ENCODE peak calls at places on chromosomes 1 and 21, in four cellular contexts. E is tibial nerve, F is stomach, G is Peyer's patch. K is an unnamed sample.

GRCh38 chr1:209434631-209435217 is 148.8 kb upstream of the CAMK1G start:
- DNase-seq in F (no peak), G (no peak), E (no peak), K (no peak)

GRCh38 chr1:231702804-231703203 is 76.2 kb downstream of the DISC1 start:
- DNase-seq in G (no peak), E (no peak), F (no peak), K (no peak)

GRCh38 chr1:154334647-154335350 is 9.5 kb downstream of the ATP8B2 start:
- DNase-seq in E (peak; percentile 77), F (peak; percentile 90), G (peak; percentile 94), K (peak; percentile 88)

GRCh38 chr1:103326595-103326994 is 198.9 kb upstream of the RNPC3 start:
- DNase-seq in G (no peak), F (no peak), E (no peak), K (no peak)

GRCh38 chr1:32895325-32896215 is 5.6 kb downstream of the TMEM54 start:
- DNase-seq in F (no peak), E (no peak), G (no peak), K (no peak)

GRCh38 chr1:221149111-221149510 is 269.9 kb downstream of the HLX start:
- DNase-seq in E (no peak), F (no peak), G (no peak), K (no peak)

GRCh38 chr1:195899762-195900352 is 708.4 kb downstream of the KCNT2 start:
- DNase-seq in E (no peak), F (no peak), G (no peak), K (no peak)

GRCh38 chr21:35340273-35340672 is 291.2 kb upstream of the RUNX1 start:
- DNase-seq in G (no peak), F (peak; percentile 42), E (no peak), K (peak; percentile 16)

GRCh38 chr1:194043984-194044755 is 857.8 kb upstream of the B3GALT2 start:
- DNase-seq in G (no peak), E (no peak), F (no peak), K (no peak)

GRCh38 chr1:202343652-202344349 is 2.1 kb upstream of the UBE2T start:
- DNase-seq in E (no peak), G (no peak), F (no peak), K (peak; percentile 21)

GRCh38 chr1:155300024-155300423 is 1.2 kb downstream of the PKLR start:
- DNase-seq in G (no peak), F (no peak), E (no peak), K (no peak)

GRCh38 chr1:68181165-68181556 is 51.2 kb downstream of the WLS start:
- DNase-seq in E (no peak), G (no peak), F (no peak), K (no peak)

GRCh38 chr1:43376723-43377235 is 9.0 kb upstream of the ELOVL1 start:
- DNase-seq in E (no peak), G (no peak), F (no peak), K (no peak)

GRCh38 chr1:173276922-173277800 is 70.0 kb upstream of the TNFSF4 start:
- DNase-seq in F (no peak), G (no peak), E (no peak), K (no peak)

GRCh38 chr1:115654663-115655306 is 13.0 kb downstream of the VANGL1 start:
- DNase-seq in G (no peak), F (peak; percentile 71), E (no peak), K (no peak)

GRCh38 chr1:118049981-118050380 is 120.4 kb downstream of the WDR3 start:
- DNase-seq in F (no peak), G (no peak), E (no peak), K (no peak)

GRCh38 chr1:160724445-160725242 is 13.0 kb upstream of the CD48 start:
- DNase-seq in E (no peak), F (no peak), G (no peak), K (no peak)

GRCh38 chr1:18736958-18737357 is 106.3 kb downstream of the PAX7 start:
- DNase-seq in F (no peak), E (no peak), G (no peak), K (no peak)

GRCh38 chr1:220818421-220819173 is 31.9 kb downstream of the MTARC1 start:
- DNase-seq in E (no peak), G (no peak), F (no peak), K (no peak)

GRCh38 chr1:2377751-2378440 is 13.5 kb downstream of the MORN1 start:
- DNase-seq in G (no peak), F (no peak), E (no peak), K (no peak)

GRCh38 chr1:209585672-209586071 is 2.2 kb downstream of the CAMK1G start:
- DNase-seq in G (no peak), E (no peak), F (peak; percentile 65), K (peak; percentile 55)

GRCh38 chr21:21463456-21463855 is 465.2 kb downstream of the NCAM2 start:
- DNase-seq in G (no peak), E (no peak), F (no peak), K (no peak)

GRCh38 chr1:10835423-10836421 is 39.3 kb upstream of the CASZ1 start:
- DNase-seq in F (peak; percentile 73), E (no peak), G (no peak), K (peak; percentile 34)

GRCh38 chr1:90510143-90510542 is 207.0 kb downstream of the BARHL2 start:
- DNase-seq in G (no peak), F (no peak), E (no peak), K (no peak)

GRCh38 chr1:29713857-29714256 is 477.5 kb downstream of the PTPRU start:
- DNase-seq in G (no peak), E (no peak), F (no peak), K (no peak)

GRCh38 chr1:7940745-7941436 is at the start of gene TNFRSF9:
- DNase-seq in E (no peak), F (peak; percentile 29), G (no peak), K (peak; percentile 64)

GRCh38 chr21:42475526-42476492 is 20.2 kb downstream of the RSPH1 start:
- DNase-seq in E (no peak), F (peak; percentile 23), G (peak; percentile 10), K (no peak)

GRCh38 chr1:230758705-230759354 is 11.6 kb downstream of the CAPN9 start:
- DNase-seq in G (no peak), F (no peak), E (no peak), K (no peak)

GRCh38 chr1:62989497-62989896 is 205.6 kb downstream of the ATG4C start:
- DNase-seq in G (no peak), F (no peak), E (no peak), K (peak; percentile 4)

GRCh38 chr1:47751188-47751587 is 246.0 kb downstream of the TRABD2B start:
- DNase-seq in E (no peak), G (no peak), F (no peak), K (no peak)

GRCh38 chr1:9651565-9652378 is at the start of gene PIK3CD:
- DNase-seq in E (no peak), G (peak; percentile 54), F (no peak), K (no peak)
- TF ChIP-seq CTCF in E (no peak), G (no peak), F (no peak), K (no peak)

GRCh38 chr1:58815680-58816071 is 31.8 kb upstream of the JUN start:
- DNase-seq in G (peak; percentile 34), F (no peak), E (no peak), K (peak; percentile 50)

GRCh38 chr1:58816747-58817221 is 32.9 kb upstream of the JUN start:
- DNase-seq in G (no peak), E (no peak), F (no peak), K (no peak)

GRCh38 chr1:58814251-58815068 is 30.6 kb upstream of the JUN start:
- DNase-seq in G (peak; percentile 38), E (peak; percentile 28), F (peak; percentile 86), K (peak; percentile 83)

GRCh38 chr1:58815069-58815679 is 31.3 kb upstream of the JUN start:
- DNase-seq in E (peak; percentile 67), F (peak; percentile 92), G (peak; percentile 77), K (peak; percentile 93)

DNA sequence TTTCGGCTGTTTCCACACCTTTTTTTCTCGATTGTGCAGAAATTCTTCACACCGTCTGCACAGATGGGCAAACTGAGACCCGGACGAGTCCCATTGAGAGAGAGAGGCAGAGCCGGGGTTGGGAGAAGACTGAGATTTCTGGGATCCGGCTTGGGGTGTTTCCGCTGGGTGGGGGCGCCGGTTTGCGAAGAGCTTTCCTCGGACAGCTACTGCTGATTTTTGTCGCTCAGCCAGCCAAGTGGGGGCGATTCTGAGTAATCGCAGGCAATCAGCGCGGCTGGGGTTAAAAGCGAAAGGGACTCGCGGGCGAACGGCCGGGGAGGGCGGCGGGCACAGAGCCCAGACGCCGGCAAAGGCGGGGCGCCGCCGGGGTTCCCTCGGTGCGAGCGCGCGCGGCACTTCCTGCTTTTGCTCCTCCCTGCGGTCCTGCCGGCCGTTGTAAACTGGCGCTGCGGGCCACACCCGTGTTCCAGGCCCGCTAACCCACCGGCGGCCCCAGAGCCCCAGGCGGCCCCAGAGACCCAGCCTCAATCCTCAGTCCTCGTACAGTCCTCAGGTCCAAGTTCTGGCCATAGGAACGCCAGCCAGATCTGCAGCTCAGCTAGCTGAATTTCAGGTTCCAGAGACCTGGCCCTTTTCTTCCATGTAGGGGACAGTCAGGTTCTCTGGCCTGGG is 32.4 kb upstream of the JUN start:
- DNase-seq in G (peak; percentile 85), E (peak; percentile 77), F (peak; percentile 94), K (peak; percentile 93)
- TF ChIP-seq CTCF in G (no peak), E (peak; percentile 39), F (no peak), K (no peak)

GRCh38 chr1:3432306-3432705 is 22.2 kb upstream of the ARHGEF16 start:
- DNase-seq in F (no peak), E (no peak), G (no peak), K (no peak)

GRCh38 chr1:3430820-3431219 is 23.6 kb upstream of the ARHGEF16 start:
- DNase-seq in F (no peak), G (no peak), E (no peak), K (no peak)

GRCh38 chr1:3431686-3432085 is 22.8 kb upstream of the ARHGEF16 start:
- DNase-seq in F (no peak), G (no peak), E (no peak), K (no peak)

GRCh38 chr1:3430406-3430805 is 24.1 kb upstream of the ARHGEF16 start:
- DNase-seq in E (no peak), F (no peak), G (no peak), K (no peak)

DNA sequence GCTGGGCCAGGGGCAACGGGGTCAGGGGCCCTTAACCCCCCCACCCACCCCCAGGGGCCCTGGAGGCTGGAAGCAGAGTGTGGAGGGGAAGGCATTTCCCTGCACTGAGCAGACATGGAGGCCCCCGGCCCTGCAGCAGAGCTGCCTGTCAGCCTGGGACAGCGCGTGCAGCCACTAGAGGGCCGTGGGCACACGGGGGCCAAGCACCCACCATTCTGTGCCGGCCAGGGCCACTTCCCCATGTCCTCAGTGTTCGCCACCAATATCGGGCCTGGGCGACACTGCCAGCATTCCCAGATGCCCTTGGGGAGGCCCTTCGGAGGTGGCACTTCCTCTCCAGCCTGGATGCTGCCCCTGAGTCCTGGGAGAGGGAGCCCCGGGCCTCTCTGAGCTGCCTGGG is 23.2 kb upstream of the ARHGEF16 start:
- DNase-seq in G (no peak), E (no peak), F (no peak), K (peak; percentile 12)
- TF ChIP-seq CTCF in G (no peak), E (no peak), F (no peak), K (no peak)

DNA sequence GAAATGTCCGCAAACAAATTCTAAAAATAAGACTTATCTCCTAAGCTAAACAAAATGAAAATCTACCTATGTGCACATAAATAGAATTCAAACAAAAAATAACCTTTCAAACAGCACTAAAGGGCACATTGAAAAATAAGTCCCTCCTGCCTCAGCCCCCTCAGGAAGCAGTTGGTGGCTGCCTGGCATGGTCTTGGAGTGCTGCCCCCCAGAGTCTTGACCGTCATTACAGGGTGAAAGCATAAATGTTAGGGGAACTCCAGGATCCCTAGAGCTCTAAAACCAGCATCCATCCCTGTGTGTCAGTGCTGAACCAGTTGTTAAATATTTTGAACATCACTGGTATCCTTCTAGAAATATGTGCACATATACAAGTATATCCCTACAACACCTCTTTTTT is 6.5 kb upstream of the NPL start:
- DNase-seq in E (no peak), F (no peak), G (no peak), K (no peak)
- TF ChIP-seq CTCF in E (no peak), F (no peak), G (no peak), K (no peak)